ENCODE peak calls at places on chromosome 7, in nine cellular contexts. W, V, M, J, L, Z, K, T and P are unnamed samples.

GRCh38 chr7:96120856-96121255 is 201.0 kb downstream of the SLC25A13 start:
- DNase-seq in J (no peak), W (no peak), Z (no peak), T (peak), L (no peak), V (no peak), K (no peak), M (no peak), P (no peak)

GRCh38 chr7:20858913-20859312 is 72.2 kb upstream of the SP8 start:
- DNase-seq in Z (no peak), K (no peak), W (peak), M (no peak), T (no peak), J (no peak), L (no peak), V (no peak), P (no peak)

GRCh38 chr7:5557920-5558401 is 134.3 kb upstream of the TNRC18 start:
- DNase-seq in V (no peak), K (peak), J (peak), L (peak), Z (peak), M (peak), W (peak), T (no peak), P (peak)

GRCh38 chr7:131219277-131220041 is 108.2 kb upstream of the MKLN1 start:
- DNase-seq in Z (peak), L (no peak), T (no peak), W (peak), M (no peak), K (no peak), J (peak), V (no peak), P (no peak)

GRCh38 chr7:112272921-112273561 is 66.5 kb downstream of the ZNF277 start:
- DNase-seq in M (no peak), V (no peak), L (no peak), J (no peak), T (no peak), K (no peak), W (no peak), Z (peak), P (no peak)

GRCh38 chr7:135812151-135812550 is 63.5 kb upstream of the FAM180A start:
- DNase-seq in V (no peak), K (no peak), T (no peak), M (no peak), W (no peak), J (no peak), Z (no peak), L (no peak), P (no peak)

GRCh38 chr7:5997210-5997808 is 11.5 kb downstream of the PMS2 start:
- DNase-seq in M (no peak), W (peak), V (peak), T (peak), J (peak), K (peak), L (no peak), Z (peak), P (peak)

GRCh38 chr7:110804501-110804900 is 286.4 kb upstream of the LRRN3 start:
- DNase-seq in W (no peak), J (no peak), L (no peak), T (no peak), M (no peak), Z (no peak), K (no peak), V (no peak), P (no peak)

GRCh38 chr7:157276091-157276561 is 60.7 kb upstream of the DNAJB6 start:
- DNase-seq in L (no peak), W (no peak), J (no peak), M (no peak), V (no peak), T (no peak), K (no peak), Z (no peak), P (no peak)

GRCh38 chr7:107009846-107010203 is 34.7 kb upstream of the PRKAR2B start:
- DNase-seq in M (no peak), Z (no peak), K (no peak), J (no peak), L (no peak), W (no peak), T (no peak), V (no peak), P (no peak)

GRCh38 chr7:76002822-76003221 is 8.4 kb upstream of the TMEM120A start:
- DNase-seq in L (no peak), V (no peak), J (no peak), W (no peak), K (no peak), T (no peak), M (no peak), Z (no peak), P (no peak)

GRCh38 chr7:117800406-117800805 is 72.8 kb downstream of the CTTNBP2 start:
- DNase-seq in M (no peak), V (no peak), J (no peak), Z (no peak), W (no peak), L (no peak), T (no peak), K (no peak), P (no peak)

GRCh38 chr7:101817930-101818698 is 688 bp downstream of the CUX1 start:
- DNase-seq in K (no peak), L (no peak), Z (no peak), W (no peak), V (no peak), T (peak), M (no peak), J (no peak), P (peak)

GRCh38 chr7:115271332-115272235 is 349.7 kb downstream of the MDFIC start:
- DNase-seq in K (no peak), L (no peak), Z (no peak), W (no peak), J (no peak), V (no peak), M (no peak), T (no peak), P (no peak)

GRCh38 chr7:158279539-158280466 is 307.8 kb downstream of the PTPRN2 start:
- DNase-seq in J (peak), T (no peak), V (no peak), Z (peak), W (no peak), L (no peak), K (peak), M (peak), P (no peak)

GRCh38 chr7:44177570-44178131 is 11.6 kb downstream of the GCK start:
- DNase-seq in T (no peak), L (no peak), W (no peak), K (no peak), V (no peak), J (no peak), Z (peak), M (no peak), P (no peak)

GRCh38 chr7:80918909-80919721 is at the start of gene SEMA3C:
- DNase-seq in K (peak), V (peak), Z (peak), W (peak), M (peak), T (peak), J (peak), L (peak), P (peak)

GRCh38 chr7:55309040-55309991 is 55.8 kb upstream of the LANCL2 start:
- DNase-seq in M (no peak), Z (no peak), K (peak), T (no peak), W (no peak), J (no peak), L (no peak), V (no peak), P (no peak)

GRCh38 chr7:142927949-142928348 is 5.6 kb downstream of the TRPV5 start:
- DNase-seq in W (no peak), V (no peak), L (no peak), M (no peak), Z (no peak), K (no peak), T (no peak), J (no peak), P (no peak)

GRCh38 chr7:3636131-3636860 is 335.2 kb downstream of the SDK1 start:
- DNase-seq in V (no peak), W (no peak), Z (no peak), K (no peak), T (no peak), J (no peak), M (no peak), L (no peak), P (no peak)

GRCh38 chr7:2966466-2967078 is 77.1 kb downstream of the CARD11 start:
- DNase-seq in W (no peak), L (no peak), V (no peak), Z (peak), K (peak), M (no peak), J (no peak), T (no peak), P (no peak)

GRCh38 chr7:31815796-31816195 is 128.8 kb downstream of the PPP1R17 start:
- DNase-seq in T (peak), L (no peak), K (no peak), J (no peak), M (no peak), V (no peak), Z (no peak), W (no peak), P (no peak)

GRCh38 chr7:34108150-34108549 is 202.8 kb downstream of the BMPER start:
- DNase-seq in Z (no peak), L (no peak), M (no peak), K (no peak), T (no peak), J (no peak), W (peak), V (no peak), P (no peak)

GRCh38 chr7:120731276-120731675 is 126.7 kb downstream of the TSPAN12 start:
- DNase-seq in W (no peak), Z (no peak), J (no peak), V (no peak), L (no peak), K (no peak), T (no peak), M (no peak), P (no peak)

GRCh38 chr7:102296514-102296913 is 9.8 kb downstream of the SH2B2 start:
- DNase-seq in W (no peak), T (no peak), Z (no peak), L (no peak), M (no peak), K (no peak), V (no peak), J (no peak), P (no peak)

DNA sequence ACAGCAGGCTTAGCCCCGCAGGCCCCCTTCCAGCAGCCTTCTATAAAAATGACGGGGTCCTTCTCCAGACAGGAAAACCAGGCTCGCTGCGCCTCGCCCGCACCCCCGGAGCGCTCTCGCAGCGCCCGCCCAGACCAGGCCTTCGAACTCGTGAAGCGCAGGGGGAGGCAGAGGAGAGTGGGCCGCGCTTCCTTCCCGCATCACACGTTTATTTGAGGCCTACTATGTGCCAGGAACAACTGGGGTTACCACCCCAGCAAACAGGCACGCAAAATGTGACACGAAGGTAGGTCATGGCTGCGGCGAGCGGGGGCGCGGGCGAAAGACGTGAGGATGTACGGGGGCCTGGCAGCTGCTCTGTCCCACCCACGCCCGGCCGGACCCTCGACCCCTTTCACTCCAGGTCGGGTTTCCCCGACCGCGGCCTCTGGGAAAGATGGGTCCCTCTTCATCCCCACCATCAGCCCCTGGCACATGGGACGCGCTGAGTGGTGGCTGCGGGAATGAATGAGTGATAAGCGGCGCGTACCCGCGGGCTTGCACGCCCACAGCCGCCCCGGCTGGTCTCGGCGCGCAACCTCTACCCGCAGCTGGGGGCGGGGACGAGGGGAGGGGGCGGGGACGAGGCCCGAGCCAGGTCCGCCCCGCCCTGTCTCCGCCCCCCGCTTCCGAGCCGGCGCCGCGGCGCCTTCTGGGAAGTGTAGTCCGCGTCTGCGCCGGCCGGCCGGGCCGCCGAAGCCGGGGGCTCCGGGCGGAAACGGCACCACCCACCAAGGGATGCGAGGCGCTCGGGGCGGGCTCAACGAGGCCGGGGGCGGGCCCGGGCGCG is 59.1 kb downstream of the ZNF467 start:
- DNase-seq in W (peak), L (peak), M (peak), V (peak), Z (peak), J (peak), K (peak), T (peak), P (peak)
- TF ChIP-seq POLR2A in W (peak), L (no peak), M (no peak), V (peak), Z (no peak), J (no peak), K (no peak), T (no peak), P (no peak)

DNA sequence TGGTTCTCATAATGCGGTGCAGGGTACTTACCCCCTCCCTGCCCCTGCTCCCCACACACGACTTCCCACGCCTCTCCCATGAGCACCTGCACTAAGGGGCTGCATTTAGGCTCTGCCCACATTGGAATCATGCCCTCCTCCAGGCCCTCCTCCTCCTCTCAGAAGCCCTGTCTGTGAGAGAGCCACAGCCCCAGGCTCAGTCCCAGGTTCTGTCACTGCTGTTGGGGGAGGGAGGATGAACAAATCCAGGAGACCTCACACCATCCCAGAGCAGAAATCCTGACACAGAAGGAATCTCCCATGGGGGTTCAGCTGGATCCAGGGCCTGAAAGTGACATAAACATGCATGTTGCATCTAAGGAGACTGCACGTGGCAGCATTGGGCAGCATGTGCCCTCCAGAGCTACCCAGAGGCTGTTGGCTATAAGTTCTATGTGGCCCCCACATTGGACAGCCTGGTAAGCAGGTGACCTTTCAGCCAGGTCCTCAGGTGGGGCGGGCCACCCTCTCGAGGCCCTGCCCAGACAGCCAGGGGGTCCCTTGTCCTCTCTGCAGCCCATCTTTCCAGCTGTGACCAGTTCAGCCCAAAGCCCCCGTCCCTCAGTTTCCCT is 1.6 kb upstream of the PILRA start:
- DNase-seq in M (no peak), V (no peak), W (no peak), K (no peak), T (no peak), L (no peak), J (no peak), Z (no peak), P (no peak)
- TF ChIP-seq POLR2A in M (no peak), V (no peak), W (no peak), K (no peak), T (no peak), L (peak), J (no peak), Z (no peak), P (no peak)

GRCh38 chr7:16271355-16271754 is 150.0 kb downstream of the CRPPA start:
- DNase-seq in K (no peak), M (no peak), T (no peak), L (no peak), Z (no peak), J (no peak), V (no peak), W (no peak), P (no peak)
- TF ChIP-seq POLR2A in K (no peak), M (no peak), T (no peak), L (no peak), Z (no peak), J (no peak), V (no peak), W (no peak), P (no peak)

GRCh38 chr7:50828801-50829200 is 46.1 kb upstream of the GRB10 start:
- DNase-seq in V (no peak), Z (no peak), L (no peak), W (no peak), J (no peak), T (no peak), K (no peak), M (no peak), P (no peak)
- TF ChIP-seq POLR2A in V (no peak), Z (no peak), L (no peak), W (no peak), J (no peak), T (no peak), K (no peak), M (no peak), P (no peak)

GRCh38 chr7:152643979-152644559 is 31.9 kb downstream of the XRCC2 start:
- DNase-seq in W (no peak), J (no peak), Z (no peak), L (no peak), V (no peak), T (no peak), K (no peak), M (no peak), P (no peak)
- TF ChIP-seq POLR2A in W (no peak), J (no peak), Z (no peak), L (no peak), V (no peak), T (no peak), K (no peak), M (no peak), P (no peak)

DNA sequence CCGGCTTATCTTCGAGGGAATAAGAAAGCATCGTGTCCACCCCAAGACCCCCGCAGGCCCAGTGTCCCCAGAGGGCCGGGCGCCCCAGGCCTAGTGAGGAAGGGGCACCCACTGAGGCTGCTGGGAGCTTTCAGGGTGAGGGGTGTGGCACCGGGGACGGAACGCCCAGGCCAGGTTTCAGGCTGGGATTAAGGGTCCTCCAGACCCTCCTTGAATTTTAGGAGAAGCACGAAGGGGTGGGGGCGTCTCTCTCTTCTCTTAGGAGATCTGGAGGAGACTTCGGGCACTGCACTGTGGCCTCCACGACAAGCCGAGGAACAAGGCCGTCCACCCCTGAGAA is 96.8 kb downstream of the PDGFA start:
- DNase-seq in L (no peak), M (no peak), K (no peak), V (no peak), J (no peak), T (no peak), Z (no peak), W (no peak), P (no peak)
- TF ChIP-seq POLR2A in L (no peak), M (no peak), K (no peak), V (no peak), J (no peak), T (no peak), Z (no peak), W (no peak), P (no peak)